ENCODE peak calls at places on chromosome 9, in ten cellular contexts. V, T, L, W, G, C, J, P, Q and D are unnamed samples.

GRCh38 chr9:69554945-69555344 is 117.2 kb downstream of the APBA1 start:
- DNase-seq in V (no peak), T (no peak), L (no peak), W (no peak), G (no peak), C (no peak), J (peak; percentile 55), P (no peak), Q (no peak), D (peak; percentile 83)

GRCh38 chr9:76453785-76454184 is 5.2 kb upstream of the GCNT1 start:
- DNase-seq in V (no peak), T (no peak), L (no peak), W (no peak), G (no peak), C (no peak), J (no peak), P (no peak), Q (no peak), D (peak; percentile 79)

GRCh38 chr9:96021616-96022444 is 146.3 kb downstream of the ERCC6L2 start:
- DNase-seq in V (no peak), T (no peak), L (peak; percentile 18), W (peak; percentile 23), G (peak; percentile 25), C (no peak), J (no peak), P (no peak), Q (no peak), D (no peak)

GRCh38 chr9:126154182-126154827 is 172.3 kb upstream of the MVB12B start:
- DNase-seq in V (no peak), T (no peak), L (no peak), W (no peak), G (no peak), C (no peak), J (no peak), P (no peak), Q (no peak), D (no peak)

GRCh38 chr9:4225291-4226119 is 74.4 kb downstream of the GLIS3 start:
- DNase-seq in V (peak; percentile 71), T (no peak), L (no peak), W (no peak), G (no peak), C (no peak), J (peak; percentile 41), P (no peak), Q (no peak), D (peak; percentile 78)

GRCh38 chr9:93612052-93612795 is 35.8 kb downstream of the PHF2 start:
- DNase-seq in V (no peak), T (no peak), L (no peak), W (no peak), G (no peak), C (no peak), J (no peak), P (no peak), Q (no peak), D (no peak)

GRCh38 chr9:119318371-119318770 is 50.9 kb downstream of the BRINP1 start:
- DNase-seq in V (no peak), T (no peak), L (no peak), W (peak; percentile 10), G (no peak), C (no peak), J (no peak), P (no peak), Q (peak; percentile 12), D (peak; percentile 27)

GRCh38 chr9:132412089-132412488 is 2.1 kb downstream of the CFAP77 start:
- DNase-seq in V (peak; percentile 31), T (no peak), L (peak; percentile 26), W (peak; percentile 54), G (peak; percentile 41), C (no peak), J (no peak), P (no peak), Q (peak; percentile 21), D (peak; percentile 26)

GRCh38 chr9:120740135-120740534 is 25.9 kb upstream of the MEGF9 start:
- DNase-seq in V (no peak), T (no peak), L (no peak), W (no peak), G (no peak), C (no peak), J (no peak), P (no peak), Q (no peak), D (no peak)

GRCh38 chr9:98818764-98819163 is 11.3 kb downstream of the GALNT12 start:
- DNase-seq in V (no peak), T (no peak), L (no peak), W (no peak), G (no peak), C (no peak), J (no peak), P (no peak), Q (no peak), D (no peak)

GRCh38 chr9:133976191-133976861 is 15.8 kb downstream of the VAV2 start:
- DNase-seq in V (no peak), T (no peak), L (no peak), W (no peak), G (no peak), C (peak; percentile 52), J (no peak), P (no peak), Q (no peak), D (no peak)

GRCh38 chr9:137058651-137059234 is 4.9 kb upstream of the ENTPD2 start:
- DNase-seq in V (no peak), T (no peak), L (no peak), W (no peak), G (no peak), C (no peak), J (no peak), P (no peak), Q (no peak), D (no peak)

GRCh38 chr9:20442461-20443319 is 179.6 kb downstream of the MLLT3 start:
- DNase-seq in V (no peak), T (no peak), L (no peak), W (no peak), G (no peak), C (no peak), J (no peak), P (no peak), Q (no peak), D (no peak)

GRCh38 chr9:15155826-15156225 is 151.2 kb downstream of the TTC39B start:
- DNase-seq in V (peak; percentile 18), T (no peak), L (no peak), W (no peak), G (no peak), C (no peak), J (no peak), P (no peak), Q (no peak), D (no peak)

GRCh38 chr9:5698810-5699556 is 70.1 kb downstream of the RIC1 start:
- DNase-seq in V (peak; percentile 30), T (no peak), L (no peak), W (no peak), G (no peak), C (no peak), J (no peak), P (no peak), Q (no peak), D (peak; percentile 5)

GRCh38 chr9:128324401-128324800 is 1.8 kb downstream of the COQ4 start:
- DNase-seq in V (no peak), T (no peak), L (no peak), W (no peak), G (no peak), C (no peak), J (no peak), P (no peak), Q (no peak), D (no peak)